ENCODE peak calls at places on chromosomes 13 and 19, in seven cellular contexts. Q is transverse colon, G is Panc1, P is uterus, B is epithelial cell of esophagus, J is astrocyte, S is bronchial epithelial cell. L is an unnamed sample.

GRCh38 chr13:112245959-112246358 is 130.2 kb upstream of the SPACA7 start:
- DNase-seq in Q (no peak), G (no peak), P (no peak), B (no peak), J (no peak), S (no peak), L (no peak)

GRCh38 chr19:4967738-4968461 is 1.0 kb upstream of the KDM4B start:
- DNase-seq in Q (no peak), G (no peak), P (no peak), B (peak), J (no peak), S (no peak), L (no peak)

GRCh38 chr13:41053384-41053826 is 7.9 kb upstream of the WBP4 start:
- DNase-seq in Q (no peak), G (no peak), P (no peak), B (peak), J (no peak), S (peak), L (no peak)

GRCh38 chr13:88183440-88183839 is 512.3 kb downstream of the SLITRK5 start:
- DNase-seq in Q (no peak), G (no peak), P (no peak), B (no peak), J (no peak), S (no peak), L (no peak)

GRCh38 chr13:91574756-91575155 is 176.3 kb downstream of the GPC5 start:
- DNase-seq in Q (no peak), G (no peak), P (no peak), B (no peak), J (peak), S (no peak), L (no peak)

GRCh38 chr19:39141929-39142328 is 16.3 kb downstream of the PAK4 start:
- DNase-seq in Q (no peak), G (no peak), P (no peak), B (no peak), J (no peak), S (no peak), L (no peak)

GRCh38 chr13:41520699-41521630 is 63.6 kb downstream of the RGCC start:
- DNase-seq in Q (no peak), G (no peak), P (no peak), B (no peak), J (peak), S (no peak), L (no peak)

GRCh38 chr19:7658219-7658686 is 10.6 kb upstream of the RETN start:
- DNase-seq in Q (peak), G (no peak), P (no peak), B (no peak), J (no peak), S (no peak), L (no peak)

GRCh38 chr19:8373867-8374813 is 10.2 kb downstream of the ANGPTL4 start:
- DNase-seq in Q (peak), G (no peak), P (no peak), B (no peak), J (no peak), S (no peak), L (peak)

GRCh38 chr19:7681336-7682174 is 922 bp downstream of the TRAPPC5 start:
- DNase-seq in Q (peak), G (no peak), P (peak), B (peak), J (peak), S (peak), L (no peak)

GRCh38 chr13:32314968-32315254 is 252 bp downstream of the ZAR1L start:
- DNase-seq in Q (peak), G (peak), P (no peak), B (peak), J (peak), S (peak), L (no peak)

GRCh38 chr13:49641810-49642291 is 13.5 kb downstream of the ARL11 start:
- DNase-seq in Q (peak), G (no peak), P (no peak), B (peak), J (peak), S (peak), L (no peak)

GRCh38 chr19:46049597-46049996 is 8.8 kb upstream of the IGFL4 start:
- DNase-seq in Q (no peak), G (no peak), P (no peak), B (no peak), J (no peak), S (no peak), L (no peak)

GRCh38 chr19:29400917-29401711 is 124.7 kb upstream of the VSTM2B start:
- DNase-seq in Q (no peak), G (no peak), P (no peak), B (no peak), J (no peak), S (no peak), L (no peak)

GRCh38 chr19:18058208-18059009 is 28.3 kb downstream of the IL12RB1 start:
- DNase-seq in Q (peak), G (no peak), P (peak), B (peak), J (peak), S (peak), L (no peak)

GRCh38 chr13:59680429-59681024 is 483.2 kb downstream of the DIAPH3 start:
- DNase-seq in Q (no peak), G (no peak), P (no peak), B (peak), J (no peak), S (peak), L (no peak)
- TF ChIP-seq CTCF in Q (peak), G (peak), P (no peak), B (peak), J (peak), S (peak), L (peak)

DNA sequence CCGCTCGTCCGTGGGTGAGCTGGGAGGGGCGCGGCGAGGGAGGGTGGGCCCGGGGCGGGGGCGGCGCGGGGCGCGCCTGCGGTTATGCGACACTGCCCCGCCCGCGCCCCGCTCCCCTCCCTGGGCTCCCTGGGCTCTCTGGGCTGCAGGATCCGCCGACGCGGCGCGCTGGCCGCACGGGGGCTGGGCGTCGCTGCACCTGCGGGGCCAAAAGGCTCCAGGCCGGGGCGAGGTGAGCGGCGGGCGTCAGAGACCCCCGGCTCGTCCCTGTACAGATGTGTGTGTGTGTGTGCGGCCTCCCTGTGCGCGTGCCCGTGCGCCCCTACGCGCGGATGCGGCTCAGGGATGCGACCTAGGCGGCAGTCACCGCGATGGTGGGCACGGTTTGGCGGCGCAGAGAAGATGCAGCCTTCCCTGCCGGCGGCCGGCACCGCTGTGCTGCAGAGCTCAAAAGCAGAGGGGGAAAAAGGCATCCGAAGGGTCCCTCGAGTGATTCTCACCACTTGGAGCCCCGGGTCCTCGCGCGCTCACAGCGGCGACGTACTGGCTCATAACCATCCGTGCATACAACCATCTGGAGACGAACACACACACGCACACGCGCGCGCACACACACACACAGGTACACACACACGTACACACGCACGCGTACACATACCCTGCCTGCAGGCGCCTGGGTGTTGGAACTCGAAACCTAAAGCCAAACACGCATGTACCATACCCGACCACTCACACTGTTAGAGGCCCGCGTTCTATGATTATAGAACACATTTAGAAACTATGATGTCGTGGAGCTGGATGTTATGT is 704 bp downstream of the ATP8A2 start:
- DNase-seq in Q (no peak), G (no peak), P (no peak), B (no peak), J (no peak), S (no peak), L (no peak)
- H3K4me3 ChIP-seq in Q (peak), G (no peak), P (no peak), B (peak), J (peak), S (peak), L (no peak)

GRCh38 chr13:102696465-102696864 is 1.6 kb upstream of the METTL21C start:
- DNase-seq in Q (no peak), G (no peak), P (no peak), B (no peak), J (no peak), S (no peak), L (no peak)

GRCh38 chr13:102690883-102691282 is 4.0 kb downstream of the METTL21C start:
- DNase-seq in Q (no peak), G (no peak), P (no peak), B (no peak), J (no peak), S (no peak), L (no peak)

GRCh38 chr13:102693781-102694180 is 1.1 kb downstream of the METTL21C start:
- DNase-seq in Q (no peak), G (no peak), P (no peak), B (no peak), J (peak), S (peak), L (peak)

GRCh38 chr13:102694944-102695343 is at the start of gene METTL21C:
- DNase-seq in Q (no peak), G (no peak), P (no peak), B (no peak), J (no peak), S (no peak), L (no peak)

DNA sequence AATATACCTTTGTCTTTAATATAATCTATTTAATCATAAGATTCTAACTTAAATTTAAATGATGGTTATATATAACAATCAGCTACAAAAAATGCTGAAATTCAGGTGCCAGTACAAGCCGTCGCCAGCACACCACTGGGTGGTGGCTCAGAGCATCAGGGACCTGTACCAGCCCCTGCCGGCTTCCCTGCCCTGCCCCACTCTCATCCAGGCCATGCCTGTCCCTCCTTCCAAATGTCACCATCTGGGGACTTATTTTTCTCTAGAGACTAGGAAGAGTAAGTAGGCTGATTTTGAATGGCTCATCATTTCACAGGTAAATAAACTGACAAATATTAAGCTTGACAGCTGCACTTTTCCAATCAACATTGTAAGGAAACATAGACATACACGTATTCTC is 1.6 kb downstream of the METTL21C start:
- DNase-seq in Q (no peak), G (no peak), P (no peak), B (no peak), J (no peak), S (no peak), L (no peak)
- TF ChIP-seq CTCF in Q (no peak), G (no peak), P (no peak), B (no peak), J (no peak), S (no peak), L (no peak)

DNA sequence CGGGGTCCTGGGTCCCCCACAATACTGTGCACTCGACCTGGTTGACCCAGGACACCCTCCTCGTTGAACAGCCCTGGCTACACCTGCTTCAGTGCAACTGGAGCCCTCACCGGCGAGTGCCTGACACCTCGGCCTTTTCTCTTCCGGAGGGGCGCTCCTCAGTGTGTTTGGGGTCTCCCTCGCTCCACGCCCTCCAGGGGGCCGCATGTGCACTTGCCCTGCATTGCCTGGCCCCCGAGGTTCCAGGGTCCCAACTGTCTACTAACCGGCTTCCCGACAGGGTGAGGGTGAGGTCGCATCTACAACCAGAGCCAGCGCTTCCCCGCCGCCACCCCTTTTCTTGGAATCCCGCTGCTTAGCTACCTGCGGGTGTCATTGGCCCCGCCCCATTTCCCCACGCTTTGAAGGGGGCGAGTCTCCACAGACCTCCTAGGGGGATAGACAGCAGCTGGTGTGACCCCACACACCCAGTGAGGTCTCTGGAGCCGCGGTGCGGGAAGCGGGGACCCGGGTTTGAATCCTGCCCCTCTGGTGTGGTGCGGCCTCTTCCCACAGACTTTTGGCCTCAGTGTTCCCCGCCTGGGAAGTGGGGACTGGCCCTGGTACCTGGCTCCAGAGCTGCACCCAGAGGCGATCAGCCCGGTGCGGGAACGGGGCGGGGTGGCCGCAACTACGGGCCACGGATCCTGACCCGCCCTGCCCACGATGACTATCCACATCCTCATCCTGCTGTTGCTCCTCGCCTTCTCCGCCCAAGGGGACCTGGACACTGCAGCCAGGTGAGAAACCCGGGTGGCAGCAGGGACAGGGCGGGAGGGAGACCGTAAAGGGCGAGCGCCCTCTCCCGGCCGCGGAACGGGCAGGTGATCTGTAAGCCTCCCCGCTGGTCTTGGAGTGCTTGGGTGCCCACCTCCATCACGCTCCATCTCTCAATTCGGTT is at the start of gene ADM5:
- DNase-seq in Q (peak), G (no peak), P (no peak), B (peak), J (no peak), S (peak), L (no peak)
- H3K4me3 ChIP-seq in Q (peak), G (no peak), P (peak), B (peak), J (peak), S (peak), L (peak)

L was measured in LNCaP clone FGC.